ENCODE peak calls at places on chromosomes 16 and 17, in eight cellular contexts. F, A, Y, E, B, R, M and I are unnamed samples. For H3K9me3, the result is how much of the 10 kb centered on the place peaks cover.

GRCh38 chr17:41324180-41325075 is 8.9 kb upstream of the KRTAP17-1 start:
- DNase-seq in M (no peak), F (no peak), E (no peak), A (no peak), Y (no peak), R (no peak), B (no peak), I (no peak)

GRCh38 chr17:30969989-30970680 is 704 bp upstream of the RNF135 start:
- DNase-seq in R (peak), E (no peak), B (peak), F (no peak), M (no peak), A (no peak), Y (no peak), I (no peak)

GRCh38 chr17:3886776-3887175 is 6.1 kb downstream of the CAMKK1 start:
- DNase-seq in M (peak), B (no peak), F (no peak), R (no peak), Y (peak), E (no peak), A (no peak), I (no peak)

GRCh38 chr17:64682261-64683181 is 20.4 kb upstream of the SMURF2 start:
- DNase-seq in R (no peak), A (no peak), F (no peak), B (peak), M (no peak), Y (no peak), E (no peak), I (no peak)

GRCh38 chr17:12545877-12546513 is 119.7 kb upstream of the MYOCD start:
- DNase-seq in F (no peak), Y (no peak), M (no peak), E (no peak), B (peak), A (no peak), R (no peak), I (no peak)

GRCh38 chr17:3738562-3739295 is 15.0 kb downstream of the HASPIN start:
- DNase-seq in B (peak), R (peak), A (no peak), F (no peak), Y (no peak), M (no peak), E (no peak), I (peak)

GRCh38 chr17:16486373-16487250 is 5.4 kb downstream of the LRRC75A start:
- DNase-seq in E (peak), Y (peak), R (no peak), B (peak), M (no peak), F (peak), A (peak), I (no peak)

GRCh38 chr16:65704866-65705265 is 583.0 kb upstream of the CDH11 start:
- DNase-seq in M (no peak), F (no peak), E (no peak), Y (no peak), A (no peak), B (no peak), R (no peak), I (no peak)

GRCh38 chr17:37483311-37484039 is 6.2 kb upstream of the DUSP14 start:
- DNase-seq in A (no peak), R (no peak), M (no peak), F (no peak), Y (no peak), E (no peak), B (peak), I (no peak)

GRCh38 chr17:69018022-69018615 is 42.6 kb downstream of the ABCA9 start:
- DNase-seq in M (no peak), E (no peak), B (no peak), R (no peak), A (no peak), Y (no peak), F (no peak), I (no peak)

GRCh38 chr16:49352923-49353322 is 20.7 kb upstream of the C16orf78 start:
- DNase-seq in B (no peak), Y (no peak), E (no peak), R (no peak), M (no peak), A (no peak), F (no peak), I (no peak)

GRCh38 chr17:47895254-47895855 is 681 bp upstream of the SP2 start:
- DNase-seq in B (no peak), A (no peak), Y (no peak), R (no peak), F (no peak), E (no peak), M (peak), I (peak)

GRCh38 chr17:4530799-4531730 is 24.1 kb downstream of the MYBBP1A start:
- DNase-seq in E (peak), B (no peak), A (no peak), R (no peak), M (no peak), F (no peak), Y (no peak), I (no peak)

GRCh38 chr17:29292992-29293889 is 707 bp downstream of the NUFIP2 start:
- DNase-seq in F (peak), B (peak), M (peak), A (peak), R (peak), E (peak), Y (peak), I (peak)

GRCh38 chr17:17128476-17129075 is 77.6 kb downstream of the PLD6 start:
- DNase-seq in A (no peak), Y (no peak), R (no peak), B (no peak), M (peak), F (no peak), E (no peak), I (no peak)

GRCh38 chr16:74372953-74373846 is 2.9 kb upstream of the NPIPB15 start:
- DNase-seq in M (no peak), R (no peak), F (no peak), E (no peak), B (no peak), Y (no peak), A (no peak), I (no peak)

GRCh38 chr17:38672788-38673713 is 1.7 kb downstream of the EPOP start:
- DNase-seq in F (no peak), A (no peak), Y (no peak), M (peak), B (no peak), E (no peak), R (peak), I (no peak)
- H3K4me3 ChIP-seq in F (peak), A (peak), Y (no peak), M (peak), B (no peak), E (peak), R (no peak), I (peak)

DNA sequence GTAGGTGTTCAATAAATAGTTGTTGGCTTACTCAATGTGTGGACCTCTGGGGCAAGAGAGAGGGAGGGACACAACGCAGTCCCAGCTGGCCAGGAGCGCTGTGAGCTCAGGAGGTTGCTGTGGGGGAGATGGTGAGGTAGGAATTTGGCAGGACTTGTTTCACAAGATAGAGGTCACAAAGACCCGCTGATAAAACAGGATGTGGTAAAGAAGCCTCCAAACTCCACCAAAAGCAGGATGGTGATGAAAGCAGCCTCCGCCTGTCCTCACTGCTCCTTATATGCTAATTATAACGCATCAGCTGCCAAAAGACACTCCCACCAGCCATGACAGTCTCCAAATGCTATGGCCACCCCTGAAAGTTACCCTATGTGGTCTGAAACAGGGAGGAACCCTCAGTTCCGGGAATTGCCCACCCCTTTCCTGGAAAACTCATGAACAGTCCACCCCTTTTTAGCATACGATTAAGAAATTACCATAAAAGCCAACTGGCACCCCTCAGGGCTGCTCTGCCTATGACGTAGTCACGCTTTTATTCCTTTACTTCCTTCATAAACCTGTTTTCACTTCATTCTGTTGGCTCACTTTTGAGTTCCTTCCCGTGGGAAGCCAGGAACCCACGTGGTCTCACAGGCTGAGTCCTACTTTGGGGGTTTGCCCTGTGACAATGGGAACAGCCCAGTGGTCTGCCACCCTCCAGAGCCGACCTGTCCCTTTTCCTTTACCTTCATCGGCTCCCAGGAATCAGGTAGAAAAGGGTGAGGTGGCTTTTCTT is 5.3 kb upstream of the EIF4A3 start:
- DNase-seq in B (peak), A (no peak), F (peak), M (no peak), R (no peak), E (no peak), Y (no peak), I (no peak)
- H3K9me3 ChIP-seq in B (under half), A (under half), F (under half), M (under half), R (under half), E (under half), Y (under half), I (under half)

GRCh38 chr16:68711421-68712139 is 25.5 kb upstream of the CDH1 start:
- DNase-seq in A (peak), M (no peak), Y (peak), E (no peak), F (no peak), R (no peak), B (no peak), I (no peak)

GRCh38 chr16:68704232-68704867 is 32.7 kb upstream of the CDH1 start:
- DNase-seq in E (peak), M (peak), F (peak), Y (peak), B (peak), A (peak), R (peak), I (peak)

GRCh38 chr16:68713430-68713829 is 23.7 kb upstream of the CDH1 start:
- DNase-seq in R (no peak), B (no peak), F (no peak), E (no peak), Y (no peak), M (no peak), A (no peak), I (no peak)

GRCh38 chr16:68707341-68708152 is 29.5 kb upstream of the CDH1 start:
- DNase-seq in Y (no peak), M (no peak), R (no peak), E (peak), F (peak), A (peak), B (peak), I (no peak)
- H3K27ac ChIP-seq in Y (no peak), M (no peak), R (no peak), E (no peak), F (peak), A (no peak), B (no peak), I (no peak)

GRCh38 chr17:75268931-75269330 is 2.1 kb downstream of the MIF4GD start:
- DNase-seq in E (no peak), B (no peak), M (no peak), F (no peak), R (no peak), Y (no peak), A (no peak), I (no peak)
- H3K4me3 ChIP-seq in E (no peak), B (no peak), M (no peak), F (no peak), R (no peak), Y (no peak), A (no peak), I (no peak)

DNA sequence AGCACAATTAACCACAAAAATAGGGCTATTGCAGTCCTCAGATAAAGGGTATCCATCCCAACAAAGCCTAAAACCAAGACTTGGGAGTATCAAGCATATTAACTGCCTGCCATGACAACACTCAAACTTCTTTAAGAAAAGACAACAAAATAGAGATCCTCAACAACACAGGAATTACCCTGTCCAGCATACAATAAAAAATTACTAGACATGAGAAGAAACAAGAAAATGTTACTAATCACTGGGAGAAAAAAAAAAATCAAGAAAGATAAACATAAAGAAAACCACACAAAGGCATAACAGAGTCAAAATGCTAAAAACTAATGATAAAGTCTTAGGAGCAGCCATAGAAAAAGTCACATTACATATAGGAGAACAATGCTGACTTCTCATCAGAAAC is 73.9 kb downstream of the SLC39A11 start:
- DNase-seq in E (no peak), F (no peak), R (no peak), Y (no peak), A (no peak), B (no peak), M (no peak), I (no peak)
- H3K9me3 ChIP-seq in E (under half), F (under half), R (under half), Y (under half), A (under half), B (under half), M (under half), I (under half)

GRCh38 chr16:67192781-67193260 is 866 bp downstream of the E2F4 start:
- DNase-seq in A (no peak), Y (no peak), M (no peak), B (no peak), E (no peak), R (no peak), F (no peak), I (no peak)
- H3K27ac ChIP-seq in A (peak), Y (no peak), M (no peak), B (peak), E (peak), R (peak), F (peak), I (peak)

DNA sequence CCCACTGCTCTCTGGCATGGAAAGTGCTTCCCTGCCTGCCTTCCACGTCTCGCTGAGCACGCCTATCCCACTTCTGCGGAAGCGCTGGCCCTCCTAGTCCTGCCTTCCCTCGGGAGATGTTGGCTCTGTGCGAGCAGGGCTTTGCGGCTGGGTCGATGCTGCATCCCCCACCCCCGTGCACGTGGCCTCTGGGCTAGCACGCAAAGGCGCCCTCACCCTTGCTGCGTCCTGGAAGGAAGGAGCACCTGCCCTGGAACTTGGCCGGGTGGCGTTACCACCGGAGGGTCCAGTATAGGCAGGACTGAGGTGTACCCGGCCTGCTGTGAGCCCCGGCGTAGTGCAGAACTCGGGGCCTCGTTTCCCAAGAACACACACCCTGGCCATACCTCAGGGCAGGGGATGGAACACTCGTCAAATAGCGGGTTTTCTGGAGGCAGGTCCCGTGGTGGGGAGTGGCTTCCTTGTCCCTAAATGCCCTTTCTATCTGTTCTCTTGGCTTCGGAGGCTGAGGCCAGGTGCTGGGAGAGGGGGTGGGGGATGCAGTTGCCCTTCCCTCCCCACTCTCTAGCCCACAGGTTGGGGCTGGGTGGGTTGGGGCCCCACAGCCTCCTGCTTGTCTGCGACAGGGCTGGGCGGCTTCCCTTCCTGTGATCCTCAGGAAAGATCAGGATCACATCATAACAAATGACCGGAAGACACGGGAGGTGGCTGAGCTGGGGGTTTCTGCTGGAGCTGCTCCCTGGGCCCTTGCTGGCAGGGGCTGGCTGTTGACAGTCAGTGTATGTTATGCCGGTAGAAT is 17.4 kb downstream of the BAIAP2 start:
- DNase-seq in A (no peak), F (no peak), B (no peak), M (no peak), Y (no peak), E (no peak), R (no peak), I (no peak)
- H3K4me3 ChIP-seq in A (peak), F (no peak), B (peak), M (no peak), Y (no peak), E (no peak), R (no peak), I (no peak)

GRCh38 chr16:64317601-64318000 is 804.3 kb downstream of the CDH11 start:
- DNase-seq in F (no peak), M (no peak), Y (no peak), E (no peak), B (no peak), R (no peak), A (no peak), I (no peak)

GRCh38 chr16:64321066-64321465 is 800.8 kb downstream of the CDH11 start:
- DNase-seq in B (no peak), Y (no peak), F (no peak), A (no peak), E (no peak), M (no peak), R (no peak), I (no peak)

GRCh38 chr16:64321881-64322280 is 800.0 kb downstream of the CDH11 start:
- DNase-seq in E (no peak), A (no peak), M (no peak), R (no peak), B (no peak), F (no peak), Y (no peak), I (no peak)
- H3K9me3 ChIP-seq in E (under half), A (under half), M (under half), R (under half), B (under half), F (under half), Y (under half), I (under half)

GRCh38 chr16:25009822-25010221 is 5.3 kb downstream of the ARHGAP17 start:
- DNase-seq in M (no peak), A (peak), R (no peak), Y (peak), F (no peak), B (peak), E (peak), I (no peak)

GRCh38 chr16:25012525-25012991 is 2.6 kb downstream of the ARHGAP17 start:
- DNase-seq in B (peak), R (no peak), M (no peak), A (no peak), E (no peak), F (no peak), Y (no peak), I (no peak)

GRCh38 chr16:25011891-25012499 is 3.2 kb downstream of the ARHGAP17 start:
- DNase-seq in B (no peak), E (no peak), Y (no peak), F (no peak), A (no peak), R (no peak), M (no peak), I (no peak)

GRCh38 chr16:25013049-25013448 is 2.1 kb downstream of the ARHGAP17 start:
- DNase-seq in Y (no peak), E (no peak), R (no peak), B (no peak), F (no peak), M (no peak), A (no peak), I (no peak)

DNA sequence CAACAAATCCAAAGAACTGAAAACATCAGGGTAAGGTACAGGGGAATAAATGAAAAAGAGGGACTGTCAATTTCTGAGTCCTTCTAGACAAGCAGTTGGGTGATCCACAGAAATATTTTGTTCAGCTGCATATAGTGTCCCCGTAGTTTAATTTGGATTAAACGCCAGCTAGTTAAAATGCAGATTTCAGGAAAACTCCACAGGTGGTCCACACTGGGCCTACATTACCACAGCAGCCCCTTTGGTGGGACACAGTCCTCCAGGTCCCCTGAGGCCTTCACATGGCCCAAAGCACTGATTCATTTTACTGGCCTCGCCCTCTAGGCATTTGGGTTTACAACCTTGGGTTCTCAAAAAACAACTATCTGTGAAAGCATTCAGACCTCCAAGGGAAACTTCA is 4.6 kb downstream of the ARHGAP17 start:
- DNase-seq in B (no peak), M (no peak), R (no peak), A (no peak), F (no peak), E (no peak), Y (no peak), I (no peak)
- H3K27ac ChIP-seq in B (no peak), M (no peak), R (no peak), A (peak), F (no peak), E (no peak), Y (no peak), I (no peak)